ENCODE peak calls at places on chromosomes 16 and 17, in nine cellular contexts. R, H, C, N, E, Z, V, I and S are unnamed samples.

GRCh38 chr16:450800-451512 is 25.5 kb downstream of the RAB11FIP3 start:
- DNase-seq in R (no peak), I (no peak), V (no peak), C (no peak), H (peak; percentile 22), N (no peak), E (no peak), Z (no peak), S (no peak)

GRCh38 chr16:85607796-85608514 is 5.2 kb upstream of the GSE1 start:
- DNase-seq in E (no peak), N (no peak), R (no peak), Z (no peak), H (peak; percentile 34), C (no peak), I (no peak), V (no peak), S (no peak)

GRCh38 chr17:82218349-82219075 is 5.9 kb upstream of the CCDC57 start:
- DNase-seq in Z (no peak), R (no peak), N (no peak), E (no peak), C (no peak), V (no peak), H (no peak), I (peak; percentile 52), S (no peak)

GRCh38 chr16:48041861-48042435 is 113.8 kb downstream of the ABCC12 start:
- DNase-seq in E (no peak), C (no peak), H (peak; percentile 18), N (peak; percentile 70), Z (no peak), I (no peak), V (no peak), R (no peak), S (no peak)

GRCh38 chr16:55021595-55022475 is 91.2 kb downstream of the IRX5 start:
- DNase-seq in N (peak; percentile 68), C (peak; percentile 51), E (no peak), V (peak; percentile 28), I (no peak), Z (peak; percentile 13), R (no peak), H (peak; percentile 66), S (no peak)

GRCh38 chr16:9159839-9160550 is 68.6 kb downstream of the HAPSTR1 start:
- DNase-seq in Z (peak; percentile 63), E (no peak), I (peak; percentile 59), R (no peak), H (peak; percentile 58), N (peak; percentile 93), C (peak; percentile 45), V (no peak), S (no peak)

GRCh38 chr16:54862529-54862928 is 68.1 kb upstream of the IRX5 start:
- DNase-seq in V (no peak), R (no peak), N (no peak), I (no peak), H (no peak), E (no peak), C (no peak), Z (no peak), S (no peak)

GRCh38 chr17:46882666-46883065 is 31.3 kb downstream of the WNT9B start:
- DNase-seq in C (peak; percentile 30), E (no peak), R (no peak), Z (no peak), I (no peak), H (no peak), V (no peak), N (no peak), S (no peak)

GRCh38 chr17:82101767-82102679 is 4.0 kb upstream of the FASN start:
- DNase-seq in C (peak; percentile 49), I (peak; percentile 46), V (no peak), N (no peak), Z (no peak), E (peak; percentile 62), H (no peak), R (peak; percentile 54), S (no peak)

GRCh38 chr17:16214190-16215001 is 938 bp downstream of the NCOR1 start:
- DNase-seq in N (no peak), E (no peak), V (no peak), I (no peak), R (no peak), C (no peak), Z (no peak), H (no peak), S (no peak)

GRCh38 chr17:2863204-2863603 is 67.0 kb downstream of the RAP1GAP2 start:
- DNase-seq in C (no peak), I (no peak), V (no peak), N (no peak), R (no peak), Z (no peak), E (no peak), H (no peak), S (no peak)

GRCh38 chr17:2860883-2861282 is 64.6 kb downstream of the RAP1GAP2 start:
- DNase-seq in E (no peak), C (no peak), N (no peak), R (no peak), I (no peak), V (no peak), H (no peak), Z (no peak), S (no peak)

GRCh38 chr17:2867441-2868424 is 71.5 kb downstream of the RAP1GAP2 start:
- DNase-seq in I (no peak), R (no peak), H (no peak), V (no peak), C (peak; percentile 49), Z (no peak), N (peak; percentile 90), E (no peak), S (no peak)

GRCh38 chr17:2862197-2862596 is 66.0 kb downstream of the RAP1GAP2 start:
- DNase-seq in E (no peak), Z (no peak), C (no peak), N (no peak), I (no peak), V (no peak), R (no peak), H (no peak), S (no peak)

DNA sequence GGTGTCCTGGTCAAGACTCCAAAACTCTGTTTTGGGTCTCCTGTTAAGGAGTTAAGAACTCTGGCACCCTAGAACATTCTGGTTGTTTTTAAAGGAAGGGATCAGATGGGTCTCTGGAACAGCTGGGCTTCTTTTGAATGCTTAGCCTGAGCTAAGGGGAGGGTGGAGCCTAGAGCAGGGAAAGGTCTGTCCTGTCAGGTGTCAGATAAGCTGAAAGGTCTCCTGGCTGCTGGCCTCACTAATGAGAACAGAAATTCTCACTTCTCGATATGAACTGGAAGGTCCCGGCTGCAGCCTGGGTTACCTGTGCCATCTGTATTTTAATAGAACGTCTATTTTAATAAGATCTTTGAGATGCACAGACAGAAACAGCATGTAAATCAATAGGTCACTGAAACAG is 69.0 kb downstream of the RAP1GAP2 start:
- DNase-seq in R (no peak), H (no peak), N (no peak), V (no peak), I (no peak), C (no peak), Z (peak; percentile 48), E (no peak), S (no peak)
- H3K4me1 ChIP-seq in R (no peaks in the 10 kb centered on the region), H (no peaks in the 10 kb centered on the region), N (peaks cover 60% of the 10 kb centered on the region), V (no peaks in the 10 kb centered on the region), I (no peaks in the 10 kb centered on the region), C (peaks cover 10% of the 10 kb centered on the region), Z (no peaks in the 10 kb centered on the region), E (peaks cover 2% of the 10 kb centered on the region), S (no peaks in the 10 kb centered on the region)

GRCh38 chr16:57069053-57069452 is 23.3 kb upstream of the CPNE2 start:
- DNase-seq in H (no peak), I (no peak), C (no peak), R (no peak), Z (no peak), N (no peak), E (no peak), V (no peak), S (no peak)
- H3K4me3 ChIP-seq in H (no peak overlapping the region), I (no peak overlapping the region), C (no peak overlapping the region), R (no peak overlapping the region), Z (no peak overlapping the region), N (no peak overlapping the region), E (no peak overlapping the region), V (no peak overlapping the region), S (no peak overlapping the region)

GRCh38 chr17:36936455-36936934 is 780 bp upstream of the LHX1 start:
- DNase-seq in I (no peak), R (peak; percentile 42), V (no peak), N (peak; percentile 90), C (peak; percentile 45), H (no peak), E (no peak), Z (no peak), S (no peak)

GRCh38 chr17:36934144-36934758 is 3.0 kb upstream of the LHX1 start:
- DNase-seq in Z (no peak), C (no peak), I (no peak), E (no peak), N (peak; percentile 71), H (no peak), V (no peak), R (no peak), S (no peak)

GRCh38 chr17:36933174-36934143 is 3.8 kb upstream of the LHX1 start:
- DNase-seq in H (no peak), V (no peak), I (no peak), Z (no peak), C (no peak), E (no peak), N (peak; percentile 52), R (peak; percentile 46), S (no peak)

GRCh38 chr17:36935681-36936454 is 1.4 kb upstream of the LHX1 start:
- DNase-seq in V (no peak), N (peak; percentile 84), E (no peak), H (peak; percentile 50), Z (no peak), I (no peak), R (peak; percentile 48), C (peak; percentile 52), S (no peak)

GRCh38 chr17:36934759-36935630 is 2.3 kb upstream of the LHX1 start:
- DNase-seq in N (peak; percentile 85), C (no peak), V (no peak), I (no peak), E (no peak), Z (no peak), H (peak; percentile 67), R (peak; percentile 49), S (no peak)
- H3K4me1 ChIP-seq in N (peaks cover 74% of the 10 kb centered on the region), C (peaks cover 14% of the 10 kb centered on the region), V (peaks cover 66% of the 10 kb centered on the region), I (no peaks in the 10 kb centered on the region), E (peaks cover 23% of the 10 kb centered on the region), Z (peaks cover 68% of the 10 kb centered on the region), H (no peaks in the 10 kb centered on the region), R (peaks cover 63% of the 10 kb centered on the region), S (peaks cover 79% of the 10 kb centered on the region)

DNA sequence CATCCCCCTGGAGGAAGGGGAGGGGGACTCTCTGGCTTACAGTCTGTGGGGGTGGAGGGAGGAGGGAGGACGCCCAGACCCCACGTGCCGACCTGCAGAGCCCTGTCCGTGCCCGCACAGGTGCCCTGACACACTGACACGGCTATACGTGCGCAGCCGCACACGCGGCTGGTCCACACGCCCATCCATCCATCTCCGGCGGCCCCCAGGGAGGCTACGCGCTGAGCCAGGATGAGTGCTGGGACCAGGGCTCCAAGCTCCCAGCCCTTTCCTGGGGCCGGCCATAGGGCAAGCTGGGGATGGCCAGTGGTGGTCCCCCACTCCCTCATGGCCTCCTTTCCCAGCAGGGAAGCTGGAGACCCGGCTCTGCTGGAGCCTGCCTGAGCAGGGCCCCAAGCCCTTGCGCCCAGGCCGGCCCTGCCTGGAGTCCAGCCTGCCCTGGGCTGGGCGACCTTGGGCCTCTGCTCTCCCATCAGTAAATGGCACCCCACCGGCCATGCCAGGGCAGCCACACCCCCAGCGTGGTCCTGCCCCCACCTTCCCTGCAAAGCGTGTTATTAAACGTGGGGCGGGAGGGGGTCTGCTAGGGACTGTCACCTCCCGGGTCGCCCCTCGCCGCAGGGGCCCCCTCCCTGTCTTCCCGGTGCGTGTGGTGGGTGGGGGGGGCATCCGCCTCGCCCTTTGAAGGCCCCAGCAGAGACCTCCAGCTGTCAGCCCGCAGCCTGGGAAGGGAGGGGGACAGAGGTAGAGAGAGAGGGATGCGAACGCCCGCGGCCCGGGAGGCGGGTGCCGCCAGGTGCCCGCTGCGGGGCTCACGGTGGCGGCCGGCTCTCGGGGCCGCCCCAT is 866 bp downstream of the CASKIN1 start:
- DNase-seq in C (no peak), N (peak; percentile 59), V (no peak), Z (no peak), R (no peak), H (no peak), I (no peak), E (no peak), S (no peak)
- H3K4me3 ChIP-seq in C (peak overlapping the region; percentile 48), N (peak overlapping the region; percentile 75), V (peak overlapping the region; percentile 50), Z (peak overlapping the region; percentile 27), R (peak overlapping the region; percentile 55), H (peak overlapping the region; percentile 43), I (no peak overlapping the region), E (peak overlapping the region; percentile 67), S (peak overlapping the region; percentile 37)